ENCODE peak calls at places on chromosomes 3 and 15, in eight cellular contexts. X is Peyer's patch, F is adipocyte, C is sigmoid colon, M is psoas muscle, K is IMR-90, W is right cardiac atrium, V is PC-3. I is an unnamed sample. For H3K9me3, the result is how much of the 10 kb centered on the place peaks cover.

GRCh38 chr3:65888980-65889706 is 149.6 kb downstream of the MAGI1 start:
- DNase-seq in X (no peak), C (no peak), M (no peak), V (peak), K (peak), W (peak), F (peak), I (no peak)

GRCh38 chr3:67064105-67064504 is 66.0 kb downstream of the KBTBD8 start:
- DNase-seq in M (no peak), C (no peak), V (no peak), F (no peak), K (peak), X (no peak), W (no peak), I (no peak)

GRCh38 chr3:151377768-151378385 is 6.7 kb downstream of the P2RY12 start:
- DNase-seq in K (no peak), W (no peak), V (no peak), M (no peak), X (no peak), F (no peak), C (no peak), I (no peak)

GRCh38 chr15:50244153-50244552 is 21.4 kb downstream of the HDC start:
- DNase-seq in K (no peak), W (no peak), X (no peak), M (no peak), F (no peak), C (no peak), V (no peak), I (no peak)

GRCh38 chr3:22156868-22157267 is 405.9 kb upstream of the ZNF385D start:
- DNase-seq in F (no peak), M (no peak), C (no peak), K (no peak), X (peak), V (peak), W (no peak), I (no peak)

GRCh38 chr15:69080203-69080957 is 65.9 kb downstream of the NOX5 start:
- DNase-seq in C (no peak), W (no peak), V (peak), X (no peak), F (no peak), K (no peak), M (no peak), I (peak)

GRCh38 chr3:99713440-99713839 is 75.0 kb downstream of the COL8A1 start:
- DNase-seq in K (no peak), V (no peak), C (no peak), X (no peak), F (peak), W (no peak), M (no peak), I (no peak)

GRCh38 chr15:85879334-85880163 is 84.8 kb upstream of the KLHL25 start:
- DNase-seq in X (no peak), V (peak), C (no peak), K (no peak), W (no peak), M (no peak), F (no peak), I (no peak)

GRCh38 chr3:10983219-10983916 is 9.2 kb upstream of the SLC6A1 start:
- DNase-seq in C (no peak), K (peak), X (peak), V (peak), M (no peak), W (no peak), F (peak), I (peak)

GRCh38 chr15:25178835-25179672 is 224.3 kb downstream of the SNRPN start:
- DNase-seq in K (no peak), W (peak), F (no peak), M (peak), C (no peak), X (peak), V (no peak), I (no peak)

GRCh38 chr15:25179673-25180511 is 225.1 kb downstream of the SNRPN start:
- DNase-seq in M (peak), X (peak), F (no peak), V (no peak), K (no peak), W (peak), C (peak), I (no peak)

GRCh38 chr15:25176991-25177954 is 222.5 kb downstream of the SNRPN start:
- DNase-seq in C (peak), W (peak), K (no peak), X (peak), M (peak), F (no peak), V (no peak), I (peak)

GRCh38 chr15:25176616-25176923 is 221.8 kb downstream of the SNRPN start:
- DNase-seq in M (peak), V (no peak), W (peak), C (peak), K (no peak), F (no peak), X (peak), I (no peak)

DNA sequence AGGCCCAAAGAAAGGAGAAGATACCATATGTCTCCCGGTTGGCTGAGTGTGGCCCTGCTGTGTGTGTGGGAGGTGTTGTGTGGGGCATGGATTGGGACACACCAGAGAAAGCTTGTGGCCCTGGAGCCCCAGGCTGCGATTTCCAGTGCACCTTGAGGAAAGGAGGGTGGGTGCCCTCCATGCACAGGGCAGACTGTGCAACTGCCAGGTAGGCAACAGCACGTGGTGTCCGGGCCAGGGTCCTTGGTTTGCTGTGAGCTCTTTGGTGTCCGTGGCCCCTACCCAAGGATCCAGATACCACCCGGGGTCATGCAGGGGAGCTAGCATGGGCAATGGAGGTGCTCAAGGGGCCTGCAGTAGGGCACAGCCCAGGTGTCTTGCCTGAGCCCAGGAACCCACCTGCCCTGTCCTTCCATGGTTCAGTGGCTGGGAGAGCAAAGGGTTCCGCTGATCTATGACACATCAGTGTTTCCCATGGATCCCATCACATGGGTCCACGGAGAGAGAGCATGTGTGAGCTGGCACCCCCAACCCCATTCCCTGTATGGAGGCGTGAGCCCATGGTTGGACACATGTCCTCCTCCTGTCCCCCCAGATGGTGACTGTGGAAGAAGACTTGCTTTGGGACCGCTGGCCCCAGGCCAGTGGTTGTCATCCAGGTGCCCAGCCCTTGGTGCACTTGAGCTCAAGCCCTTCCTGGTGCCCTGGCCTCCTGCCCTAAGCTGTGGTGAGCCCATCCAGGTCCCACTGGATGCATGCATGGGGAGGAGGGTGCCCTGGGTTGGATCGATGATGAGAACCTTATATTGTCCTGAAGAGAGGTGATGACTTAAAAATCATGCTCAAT is 223.4 kb downstream of the SNRPN start:
- DNase-seq in F (no peak), K (no peak), V (no peak), C (peak), W (peak), X (peak), M (peak), I (peak)
- H3K9me3 ChIP-seq in F (under half), K (half or more), V (under half), C (under half), W (under half), X (half or more), M (under half), I (under half)

GRCh38 chr15:27486036-27486435 is 515.1 kb downstream of the GABRG3 start:
- DNase-seq in X (no peak), M (no peak), C (no peak), V (no peak), W (no peak), F (no peak), K (no peak), I (no peak)
- H3K9me3 ChIP-seq in X (under half), M (under half), C (under half), V (under half), W (under half), F (under half), K (under half), I (under half)

GRCh38 chr3:26087751-26088150 is 297.9 kb downstream of the OXSM start:
- DNase-seq in X (no peak), C (no peak), V (no peak), M (no peak), K (no peak), W (no peak), F (no peak), I (no peak)

GRCh38 chr3:26084629-26085028 is 294.7 kb downstream of the OXSM start:
- DNase-seq in K (no peak), X (no peak), W (no peak), V (no peak), F (no peak), C (no peak), M (no peak), I (no peak)

GRCh38 chr3:26089249-26089648 is 299.4 kb downstream of the OXSM start:
- DNase-seq in M (no peak), C (no peak), X (no peak), W (no peak), V (no peak), F (no peak), K (no peak), I (no peak)

GRCh38 chr3:26091096-26091495 is 301.2 kb downstream of the OXSM start:
- DNase-seq in C (no peak), W (no peak), F (no peak), V (no peak), M (no peak), K (no peak), X (no peak), I (no peak)

GRCh38 chr3:26090589-26090988 is 300.7 kb downstream of the OXSM start:
- DNase-seq in K (no peak), M (no peak), V (no peak), C (no peak), X (no peak), F (no peak), W (no peak), I (no peak)
- H3K9me3 ChIP-seq in K (under half), M (under half), V (under half), C (under half), X (under half), F (under half), W (under half), I (under half)

DNA sequence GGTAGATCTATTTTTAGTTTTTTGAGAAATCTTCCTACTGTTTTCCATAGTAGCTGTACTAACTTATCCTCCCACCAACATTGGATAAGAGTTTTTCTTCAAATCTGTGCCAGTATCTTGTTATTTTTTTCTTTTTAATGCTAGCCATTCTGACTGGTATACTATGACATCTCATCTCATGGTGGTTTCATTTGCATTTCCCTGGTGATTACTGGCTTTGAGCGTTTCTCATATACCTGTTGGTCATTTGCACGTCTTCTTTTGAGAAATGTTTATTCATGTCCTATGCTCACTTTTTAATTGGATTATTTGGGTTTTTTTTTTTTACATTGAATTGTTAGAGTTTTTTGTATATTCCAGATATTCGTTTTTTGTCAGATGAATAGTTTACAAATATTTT is 398.1 kb downstream of the OCA2 start:
- DNase-seq in M (no peak), F (no peak), X (no peak), V (no peak), W (no peak), K (no peak), C (no peak), I (no peak)
- H3K9me3 ChIP-seq in M (under half), F (under half), X (under half), V (under half), W (under half), K (under half), C (under half), I (under half)

DNA sequence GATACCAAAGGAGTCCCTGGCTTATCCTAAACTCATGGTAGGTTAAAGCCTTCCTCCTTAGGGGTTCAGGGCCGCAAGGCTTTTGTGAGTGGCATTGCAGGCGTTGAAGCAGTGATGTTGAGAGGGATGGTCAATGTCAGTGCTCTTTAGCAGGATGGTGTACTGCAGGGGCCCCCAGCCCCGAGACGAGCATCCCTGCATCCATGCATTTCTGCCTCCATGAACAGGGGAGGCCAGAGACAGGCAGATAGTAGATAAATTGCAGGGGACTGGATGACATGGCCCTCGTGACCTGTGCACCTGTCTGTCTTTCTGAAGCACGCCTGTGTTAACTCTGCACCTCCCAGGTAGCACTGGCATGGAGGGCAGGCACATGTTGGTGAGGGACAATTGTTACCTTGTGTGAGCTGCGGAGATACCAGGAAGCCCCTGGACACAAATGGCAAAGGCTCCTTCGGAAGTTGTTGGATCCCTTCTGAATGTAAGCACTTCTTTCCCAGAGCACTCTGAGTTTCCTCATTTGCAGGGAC is 133.5 kb downstream of the SNRPN start:
- DNase-seq in C (no peak), V (no peak), F (no peak), K (no peak), X (no peak), W (no peak), M (no peak), I (no peak)
- H3K9me3 ChIP-seq in C (half or more), V (under half), F (half or more), K (half or more), X (half or more), W (under half), M (half or more), I (under half)

GRCh38 chr3:44576661-44577060 is 8.1 kb upstream of the ZNF660 start:
- DNase-seq in V (no peak), C (no peak), W (no peak), X (no peak), K (no peak), F (no peak), M (no peak), I (no peak)
- H3K9me3 ChIP-seq in V (under half), C (under half), W (under half), X (under half), K (under half), F (under half), M (under half), I (under half)

DNA sequence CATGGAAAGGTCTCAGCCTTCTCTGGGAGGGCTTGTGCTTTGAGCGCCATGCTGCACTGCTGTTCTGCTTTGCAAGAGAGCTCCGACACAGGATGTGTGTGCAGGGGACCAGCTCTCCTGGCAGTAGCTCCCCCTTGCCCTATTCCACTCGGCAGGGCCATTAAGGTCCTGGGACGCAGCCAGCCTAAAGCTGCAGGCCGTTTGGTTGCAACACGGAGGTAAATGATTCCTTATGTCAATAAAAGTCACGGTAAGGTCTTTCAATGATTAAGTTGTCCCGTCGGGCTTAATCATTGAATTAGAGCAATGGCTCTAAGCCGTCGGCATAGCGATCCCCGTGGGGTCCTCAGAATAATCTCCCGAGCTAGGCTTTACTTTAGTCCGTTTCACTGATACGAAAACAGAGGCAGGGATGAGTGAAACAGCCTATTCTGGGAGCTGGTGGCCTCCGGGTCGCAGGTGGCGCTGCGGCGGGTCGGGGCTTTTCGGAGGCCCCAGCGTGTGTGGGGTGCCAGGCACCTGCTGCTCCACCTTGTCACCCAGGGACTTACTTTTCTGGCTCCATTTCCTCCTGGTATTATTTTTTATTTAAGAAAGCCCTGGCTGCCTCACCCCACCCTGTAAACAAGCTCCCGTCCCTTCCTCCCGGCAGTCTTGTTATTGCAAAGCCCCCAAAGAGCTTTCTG is 525.2 kb downstream of the OCA2 start:
- DNase-seq in V (no peak), M (no peak), F (no peak), W (no peak), C (no peak), X (no peak), K (no peak), I (no peak)
- H3K9me3 ChIP-seq in V (under half), M (under half), F (under half), W (under half), C (under half), X (under half), K (under half), I (under half)

GRCh38 chr3:136913168-136913567 is 44.6 kb upstream of the IL20RB start:
- DNase-seq in F (no peak), C (no peak), W (no peak), M (no peak), V (no peak), X (no peak), K (no peak), I (no peak)

GRCh38 chr3:136905549-136905948 is 43.5 kb downstream of the NCK1 start:
- DNase-seq in M (no peak), X (no peak), V (no peak), F (no peak), W (no peak), C (no peak), K (no peak), I (no peak)

GRCh38 chr3:136910697-136911096 is 47.1 kb upstream of the IL20RB start:
- DNase-seq in X (no peak), F (no peak), C (no peak), K (no peak), V (no peak), M (no peak), W (no peak), I (no peak)

GRCh38 chr3:136906725-136907124 is 44.7 kb downstream of the NCK1 start:
- DNase-seq in W (no peak), F (no peak), X (no peak), C (no peak), V (no peak), K (no peak), M (no peak), I (no peak)

DNA sequence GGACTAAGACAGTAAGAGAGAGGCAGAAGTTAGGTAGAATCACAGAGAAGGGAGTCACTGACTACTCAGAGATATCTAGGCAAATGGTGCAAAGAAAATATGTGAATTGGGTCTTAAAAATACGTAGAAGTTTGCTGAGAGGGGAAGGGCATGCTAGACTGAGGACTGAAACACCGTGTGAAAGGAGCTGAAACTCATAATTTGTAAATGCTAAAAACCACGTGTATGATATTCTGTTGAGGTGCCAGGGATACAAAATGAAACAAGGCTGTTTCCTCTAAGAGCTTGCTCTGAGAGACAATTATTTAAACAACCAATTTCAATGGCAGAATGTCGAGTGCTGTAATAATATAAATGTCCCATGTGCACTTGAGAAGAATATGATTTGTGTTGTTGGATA is 47.2 kb downstream of the NCK1 start:
- DNase-seq in M (no peak), C (no peak), K (no peak), X (no peak), W (no peak), F (no peak), V (no peak), I (no peak)
- H3K9me3 ChIP-seq in M (under half), C (under half), K (under half), X (under half), W (under half), F (under half), V (under half), I (under half)

GRCh38 chr3:129918461-129918860 is 24.9 kb upstream of the TMCC1 start:
- DNase-seq in V (no peak), M (no peak), F (no peak), W (no peak), C (no peak), X (peak), K (no peak), I (no peak)

GRCh38 chr3:129919357-129919756 is 25.8 kb upstream of the TMCC1 start:
- DNase-seq in M (no peak), V (no peak), C (no peak), F (no peak), X (no peak), W (no peak), K (no peak), I (no peak)

GRCh38 chr3:129917423-129918007 is 24.0 kb upstream of the TMCC1 start:
- DNase-seq in C (no peak), V (no peak), F (no peak), W (no peak), M (no peak), X (no peak), K (no peak), I (no peak)

DNA sequence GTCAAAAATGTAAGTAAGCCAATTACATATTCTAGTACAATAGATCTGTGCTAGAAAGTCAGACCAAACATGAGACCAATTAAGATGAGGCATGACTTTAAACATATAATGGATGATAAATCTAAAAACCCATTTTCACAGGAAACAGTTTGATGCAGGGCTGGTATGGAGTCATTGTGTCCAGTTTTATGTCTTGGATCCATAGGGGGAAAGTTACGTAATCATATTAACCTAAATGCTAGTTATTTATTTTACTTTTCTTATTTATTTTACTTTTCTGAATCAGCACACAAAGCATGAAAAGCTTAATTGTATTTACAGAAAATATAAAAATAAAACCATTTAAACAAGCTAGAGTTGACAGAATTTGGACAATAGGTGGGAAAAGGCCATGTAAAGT is 26.3 kb upstream of the TMCC1 start:
- DNase-seq in F (no peak), M (no peak), W (no peak), X (no peak), K (no peak), C (no peak), V (no peak), I (no peak)
- H3K9me3 ChIP-seq in F (half or more), M (under half), W (under half), X (under half), K (under half), C (under half), V (under half), I (under half)